ENCODE peak calls at places on chromosomes 5 and 9, in five cellular contexts. J is body of pancreas, Y is mucosa of descending colon, O is breast epithelium, G is ovary. I is an unnamed sample.

GRCh38 chr9:33175633-33176325 is 8.6 kb upstream of the B4GALT1 start:
- DNase-seq in J (no peak), O (no peak), G (no peak), Y (no peak), I (no peak)

GRCh38 chr5:56525117-56525516 is 290.2 kb upstream of the MAP3K1 start:
- DNase-seq in G (no peak), Y (no peak), J (no peak), O (no peak), I (peak; percentile 45)

GRCh38 chr5:114362197-114362976 is 517 bp downstream of the KCNN2 start:
- DNase-seq in G (peak; percentile 29), Y (no peak), J (no peak), O (no peak), I (peak; percentile 1)

GRCh38 chr5:133713746-133714145 is 101.4 kb upstream of the FSTL4 start:
- DNase-seq in G (no peak), J (no peak), Y (no peak), O (no peak), I (no peak)

GRCh38 chr5:40165106-40165788 is 514.5 kb upstream of the PTGER4 start:
- DNase-seq in O (no peak), G (no peak), Y (no peak), J (no peak), I (no peak)

GRCh38 chr9:137227853-137228514 is 682 bp downstream of the RNF224 start:
- DNase-seq in O (no peak), J (no peak), G (no peak), Y (no peak), I (no peak)

GRCh38 chr9:84187090-84187489 is 153.5 kb downstream of the SLC28A3 start:
- DNase-seq in J (no peak), G (no peak), O (no peak), Y (no peak), I (peak; percentile 36)

GRCh38 chr5:10317825-10318682 is 10.4 kb upstream of the CMBL start:
- DNase-seq in J (no peak), G (no peak), Y (no peak), O (no peak), I (no peak)

GRCh38 chr9:28105001-28105400 is 531.7 kb upstream of the C9orf72 start:
- DNase-seq in Y (no peak), O (no peak), G (no peak), J (no peak), I (no peak)

GRCh38 chr5:172451771-172452197 is 2.5 kb downstream of the SH3PXD2B start:
- DNase-seq in J (no peak), Y (peak; percentile 26), G (no peak), O (no peak), I (peak; percentile 85)

GRCh38 chr9:115636596-115636995 is 517.0 kb upstream of the PAPPA start:
- DNase-seq in G (no peak), J (no peak), O (no peak), Y (no peak), I (no peak)

GRCh38 chr5:5678909-5679308 is 256.4 kb downstream of the ICE1 start:
- DNase-seq in O (no peak), J (peak; percentile 15), Y (no peak), G (no peak), I (peak; percentile 11)

DNA sequence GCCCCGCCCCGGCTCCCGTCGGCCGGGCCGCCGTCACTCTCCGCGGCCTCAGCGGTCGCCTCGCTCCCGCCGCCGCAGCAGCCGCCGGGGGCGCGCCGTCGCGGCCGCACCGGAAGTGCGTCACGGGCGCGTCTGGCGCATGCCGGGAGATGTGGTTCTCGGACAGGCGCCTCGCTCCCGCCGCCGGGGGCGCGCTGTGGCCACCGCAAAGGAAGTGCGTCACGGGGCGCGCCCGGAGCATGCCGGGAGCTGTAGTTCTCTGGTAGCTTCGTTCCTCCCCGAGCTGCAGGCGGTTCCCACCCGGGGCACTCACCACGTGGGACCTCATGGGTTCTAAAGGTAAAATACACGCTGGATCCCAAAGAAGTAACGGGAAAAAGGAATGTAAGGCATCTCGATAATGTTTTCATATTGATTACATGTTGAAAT is at the start of gene UBAC1:
- DNase-seq in O (peak; percentile 94), G (peak; percentile 97), Y (peak; percentile 97), J (peak; percentile 97), I (peak; percentile 95)
- TF ChIP-seq CTCF in O (peak; percentile 45), G (peak; percentile 92), Y (no peak), J (peak; percentile 53), I (peak; percentile 19)

DNA sequence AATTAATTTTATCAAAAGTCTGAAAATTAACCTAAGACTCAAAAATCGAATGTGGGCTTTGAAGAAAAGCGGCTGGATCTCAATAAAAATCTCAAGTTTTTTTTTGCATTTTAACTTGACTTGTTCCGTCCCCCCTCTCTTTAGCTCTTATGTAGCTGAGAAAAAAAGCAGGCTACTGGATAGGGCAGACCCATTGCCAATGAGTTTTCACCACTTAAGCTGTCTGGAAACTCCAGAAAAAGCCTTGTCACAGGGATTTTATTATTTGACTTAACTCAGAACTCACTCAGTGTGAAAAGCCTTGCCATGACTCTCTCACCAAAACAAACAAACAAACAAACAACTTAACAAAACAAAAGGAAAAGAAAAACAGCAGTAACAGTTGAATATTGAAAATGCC is 247.4 kb downstream of the CDH9 start:
- DNase-seq in G (no peak), O (no peak), Y (no peak), J (no peak), I (no peak)
- H3K4me3 ChIP-seq in G (no peak overlapping the region), O (no peak overlapping the region), Y (no peak overlapping the region), J (no peak overlapping the region), I (no peak overlapping the region)

GRCh38 chr9:112075009-112075378 is 100.1 kb downstream of the SUSD1 start:
- DNase-seq in G (no peak), O (no peak), J (no peak), Y (no peak), I (no peak)
- TF ChIP-seq CTCF in G (no peak), O (no peak), J (no peak), Y (no peak), I (no peak)

GRCh38 chr5:138129347-138129746 is 9.9 kb downstream of the NME5 start:
- DNase-seq in J (no peak), O (no peak), Y (no peak), G (no peak), I (no peak)

GRCh38 chr5:138128344-138128743 is 10.9 kb downstream of the NME5 start:
- DNase-seq in J (no peak), O (no peak), G (no peak), Y (no peak), I (no peak)

DNA sequence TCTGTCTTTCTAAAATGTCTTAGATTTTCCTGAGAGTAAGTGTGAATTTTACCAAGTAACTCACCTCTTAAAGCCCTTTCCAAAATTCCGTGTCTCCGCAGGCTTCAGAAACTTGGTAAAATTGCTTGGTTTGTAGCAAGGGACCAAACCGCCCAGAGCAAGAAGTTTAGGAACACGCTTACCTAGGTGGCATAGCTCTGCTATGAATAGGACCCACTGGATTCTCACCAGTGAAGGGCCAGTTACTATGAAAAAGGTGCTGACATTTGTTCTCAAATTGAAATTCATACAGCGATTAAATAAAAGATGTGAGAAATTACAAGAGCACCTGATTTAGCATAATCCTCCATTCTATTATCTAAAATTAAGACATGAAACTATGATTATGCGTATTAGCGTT is 6.7 kb downstream of the NME5 start:
- DNase-seq in Y (no peak), O (no peak), J (no peak), G (no peak), I (no peak)
- H3K4me3 ChIP-seq in Y (no peak overlapping the region), O (peak overlapping the region; percentile 25), J (no peak overlapping the region), G (no peak overlapping the region), I (no peak overlapping the region)

GRCh38 chr5:83595217-83595616 is 123.7 kb downstream of the VCAN start:
- DNase-seq in J (no peak), G (no peak), O (no peak), Y (no peak), I (no peak)
- TF ChIP-seq CTCF in J (no peak), G (no peak), O (no peak), Y (no peak), I (peak; percentile 42)

GRCh38 chr5:141491323-141492167 is 2.7 kb downstream of the PCDHGC5 start:
- DNase-seq in G (no peak), O (no peak), Y (no peak), J (no peak), I (no peak)
- H3K4me3 ChIP-seq in G (no peak overlapping the region), O (no peak overlapping the region), Y (no peak overlapping the region), J (no peak overlapping the region), I (no peak overlapping the region)